ENCODE peak calls at places on chromosomes 6 and 20, in seven cellular contexts. U, R, H, F, Z, N and W are unnamed samples.
A peak's percentile ranks its signal among the peaks of the same experiment; 100 is the strongest.

GRCh38 chr6:20877008-20877937 is 343.0 kb downstream of the CDKAL1 start:
- DNase-seq in U (peak; percentile 94), R (no peak), H (no peak), F (peak; percentile 76), Z (no peak), N (peak; percentile 89), W (peak; percentile 73)

GRCh38 chr20:49765413-49765736 is 47.3 kb upstream of the SLC9A8 start:
- DNase-seq in U (no peak), R (no peak), H (no peak), F (no peak), Z (no peak), N (no peak), W (no peak)

GRCh38 chr6:33453361-33454008 is 891 bp upstream of the ZBTB9 start:
- DNase-seq in U (peak; percentile 28), R (no peak), H (no peak), F (no peak), Z (no peak), N (no peak), W (no peak)

GRCh38 chr20:17875106-17875980 is 93.3 kb downstream of the SNX5 start:
- DNase-seq in U (peak; percentile 75), R (no peak), H (peak; percentile 53), F (peak; percentile 54), Z (no peak), N (peak; percentile 68), W (peak; percentile 98)

GRCh38 chr6:36592221-36592655 is 1.9 kb upstream of the SRSF3 start:
- DNase-seq in U (no peak), R (no peak), H (no peak), F (no peak), Z (no peak), N (no peak), W (no peak)

GRCh38 chr6:39446909-39447308 is 124.4 kb upstream of the KCNK16 start:
- DNase-seq in U (no peak), R (no peak), H (no peak), F (no peak), Z (no peak), N (no peak), W (no peak)

GRCh38 chr20:20894753-20895152 is 182.3 kb upstream of the RALGAPA2 start:
- DNase-seq in U (no peak), R (no peak), H (no peak), F (no peak), Z (peak; percentile 19), N (no peak), W (no peak)

GRCh38 chr20:1810926-1811620 is 84.1 kb upstream of the SIRPA start:
- DNase-seq in U (peak; percentile 46), R (no peak), H (peak; percentile 32), F (no peak), Z (no peak), N (no peak), W (no peak)

GRCh38 chr6:75412937-75413662 is 80.5 kb downstream of the FILIP1 start:
- DNase-seq in U (no peak), R (no peak), H (no peak), F (peak; percentile 59), Z (no peak), N (no peak), W (no peak)

GRCh38 chr20:33281550-33282146 is 1.4 kb upstream of the BPIFB1 start:
- DNase-seq in U (no peak), R (no peak), H (peak; percentile 62), F (no peak), Z (no peak), N (no peak), W (no peak)

GRCh38 chr6:110075406-110075805 is 97.3 kb downstream of the GPR6 start:
- DNase-seq in U (peak; percentile 39), R (no peak), H (no peak), F (no peak), Z (no peak), N (no peak), W (no peak)

GRCh38 chr6:112331306-112331705 is 15.8 kb upstream of the RFPL4B start:
- DNase-seq in U (peak; percentile 70), R (no peak), H (no peak), F (no peak), Z (no peak), N (no peak), W (no peak)

GRCh38 chr6:122754191-122754731 is 25.3 kb upstream of the FABP7 start:
- DNase-seq in U (no peak), R (no peak), H (no peak), F (no peak), Z (no peak), N (no peak), W (no peak)

GRCh38 chr6:33566182-33567084 is 13.6 kb downstream of the BAK1 start:
- DNase-seq in U (peak; percentile 57), R (no peak), H (no peak), F (no peak), Z (no peak), N (no peak), W (no peak)

GRCh38 chr6:28597217-28597835 is 71.6 kb downstream of the GPX5 start:
- DNase-seq in U (peak; percentile 57), R (no peak), H (no peak), F (no peak), Z (peak; percentile 69), N (peak; percentile 61), W (no peak)

GRCh38 chr6:100366419-100366818 is 98.3 kb downstream of the SIM1 start:
- DNase-seq in U (peak; percentile 84), R (no peak), H (no peak), F (no peak), Z (no peak), N (no peak), W (no peak)

GRCh38 chr6:125363360-125364121 is 61.8 kb upstream of the HDDC2 start:
- DNase-seq in U (peak; percentile 54), R (no peak), H (peak; percentile 36), F (no peak), Z (peak; percentile 80), N (peak; percentile 64), W (peak; percentile 36)

GRCh38 chr6:167815296-167815980 is 11.3 kb upstream of the AFDN start:
- DNase-seq in U (no peak), R (no peak), H (no peak), F (no peak), Z (no peak), N (no peak), W (peak; percentile 28)

GRCh38 chr20:57225830-57226229 is 40.6 kb downstream of the BMP7 start:
- DNase-seq in U (no peak), R (no peak), H (no peak), F (no peak), Z (no peak), N (no peak), W (no peak)

GRCh38 chr6:15842718-15843117 is 179.9 kb upstream of the DTNBP1 start:
- DNase-seq in U (peak; percentile 60), R (no peak), H (no peak), F (no peak), Z (no peak), N (no peak), W (no peak)